ENCODE peak calls at places on chromosomes 1 and 21, in five cellular contexts. U, P, K, N and R are unnamed samples.

GRCh38 chr21:42056996-42057689 is 14.0 kb upstream of the UMODL1 start:
- DNase-seq in P (no peak), K (no peak), N (peak), U (no peak), R (no peak)

GRCh38 chr21:42212261-42212660 is 6.7 kb upstream of the ABCG1 start:
- DNase-seq in K (no peak), N (no peak), P (no peak), U (no peak), R (no peak)

GRCh38 chr1:235093013-235093618 is 35.5 kb downstream of the TOMM20 start:
- DNase-seq in U (peak), K (no peak), N (peak), P (no peak), R (no peak)

GRCh38 chr1:116318897-116319296 is 54.1 kb upstream of the ATP1A1 start:
- DNase-seq in U (no peak), N (no peak), K (no peak), P (no peak), R (no peak)

GRCh38 chr1:195763146-195763906 is 844.9 kb downstream of the KCNT2 start:
- DNase-seq in K (no peak), N (no peak), P (no peak), U (peak), R (no peak)

GRCh38 chr1:51253691-51254090 is 17.6 kb downstream of the RNF11 start:
- DNase-seq in K (no peak), P (no peak), U (no peak), N (no peak), R (no peak)

GRCh38 chr1:7526196-7526866 is 244.8 kb upstream of the VAMP3 start:
- DNase-seq in U (no peak), K (no peak), P (no peak), N (no peak), R (no peak)

GRCh38 chr1:231924183-231924582 is 297.6 kb downstream of the DISC1 start:
- DNase-seq in U (no peak), N (no peak), P (no peak), K (no peak), R (no peak)

GRCh38 chr1:229753764-229754553 is 127.9 kb downstream of the URB2 start:
- DNase-seq in P (peak), U (no peak), K (no peak), N (no peak), R (no peak)

GRCh38 chr1:2575801-2576663 is 10.5 kb upstream of the PRXL2B start:
- DNase-seq in P (no peak), U (peak), N (no peak), K (no peak), R (no peak)

GRCh38 chr21:36589352-36589971 is 109.5 kb upstream of the SIM2 start:
- DNase-seq in U (peak), K (no peak), P (peak), N (peak), R (no peak)

GRCh38 chr1:203914292-203914691 is 52.9 kb downstream of the SNRPE start:
- DNase-seq in P (no peak), N (no peak), K (no peak), U (no peak), R (no peak)

GRCh38 chr1:11653616-11654570 is at the start of gene FBXO2:
- DNase-seq in N (no peak), P (no peak), K (no peak), U (no peak), R (no peak)

DNA sequence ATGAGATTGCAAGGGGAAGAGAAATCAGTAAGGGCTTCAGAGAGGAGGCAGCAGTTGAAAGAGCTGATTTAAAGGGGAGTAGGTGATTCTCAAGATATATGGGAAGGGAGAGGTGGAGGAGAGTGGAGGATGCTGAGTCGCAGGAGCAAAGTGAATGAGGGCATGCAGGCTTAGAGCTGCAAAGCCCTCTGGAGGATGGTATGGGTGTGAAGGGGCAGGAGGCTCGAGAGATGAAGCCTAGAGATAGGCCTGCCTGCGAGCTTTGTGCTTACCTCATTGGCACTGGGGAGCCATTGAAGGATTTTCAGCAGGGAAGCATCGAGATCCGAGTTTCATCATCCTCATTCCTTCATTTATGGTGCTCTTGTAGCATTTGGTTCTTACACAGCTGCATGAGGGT is 15.8 kb upstream of the SH2D2A start:
- DNase-seq in N (no peak), K (no peak), U (no peak), P (no peak), R (no peak)
- TF ChIP-seq CTCF in N (peak), K (no peak), U (no peak), P (no peak), R (no peak)

GRCh38 chr1:15134285-15134684 is 19.3 kb upstream of the TMEM51 start:
- DNase-seq in U (no peak), K (no peak), P (no peak), N (no peak), R (no peak)

GRCh38 chr1:15141933-15142647 is 11.5 kb upstream of the TMEM51 start:
- DNase-seq in P (no peak), K (no peak), U (no peak), N (no peak), R (no peak)

GRCh38 chr1:15145327-15145726 is 8.2 kb upstream of the TMEM51 start:
- DNase-seq in P (no peak), N (no peak), U (no peak), K (no peak), R (no peak)

GRCh38 chr1:15137807-15138206 is 15.7 kb upstream of the TMEM51 start:
- DNase-seq in N (no peak), P (no peak), K (no peak), U (no peak), R (no peak)

DNA sequence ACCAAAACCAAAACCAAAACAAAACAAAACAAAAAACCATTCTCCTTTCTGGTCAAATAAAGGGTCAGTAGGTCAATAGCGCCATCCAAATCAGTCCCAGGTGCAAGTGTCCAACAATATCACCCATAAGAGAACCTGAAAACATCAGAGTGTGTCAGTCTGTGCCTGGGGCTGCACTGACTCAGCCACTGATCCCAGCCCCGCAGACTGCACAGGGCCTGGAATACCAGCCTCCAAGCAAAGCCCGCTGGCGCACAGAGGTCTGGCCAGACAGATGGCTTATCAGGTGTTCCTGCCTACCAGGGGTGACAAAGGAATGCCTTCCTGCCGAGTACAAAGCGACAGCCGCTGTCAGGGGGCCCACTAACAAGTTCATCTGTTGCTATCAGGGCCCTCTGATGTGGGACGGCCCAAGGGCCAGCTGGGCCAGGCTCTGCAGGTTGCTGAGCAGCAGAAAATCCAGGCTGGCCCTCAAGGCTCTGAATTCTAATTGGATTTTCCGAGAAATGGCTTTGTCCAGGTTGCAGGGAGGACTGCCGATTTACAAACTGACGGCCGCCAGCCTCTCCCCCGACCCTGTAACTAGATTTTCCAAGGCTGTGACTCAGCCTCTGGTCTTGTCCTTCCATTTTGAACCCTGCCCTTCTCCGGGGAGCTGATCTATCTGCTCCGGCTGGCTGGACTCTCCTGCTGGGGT is 13.7 kb upstream of the TMEM51 start:
- DNase-seq in K (no peak), N (no peak), P (no peak), U (no peak), R (no peak)
- TF ChIP-seq CTCF in K (no peak), N (no peak), P (no peak), U (no peak), R (no peak)

GRCh38 chr21:31479222-31479621 is 135.2 kb upstream of the TIAM1 start:
- DNase-seq in K (no peak), P (no peak), N (no peak), U (no peak), R (no peak)

GRCh38 chr21:31479714-31480113 is 135.7 kb upstream of the TIAM1 start:
- DNase-seq in U (no peak), K (no peak), N (no peak), P (no peak), R (no peak)

GRCh38 chr21:31473685-31474345 is 129.8 kb upstream of the TIAM1 start:
- DNase-seq in N (no peak), P (no peak), K (no peak), U (no peak), R (no peak)

GRCh38 chr21:31475223-31475622 is 131.2 kb upstream of the TIAM1 start:
- DNase-seq in N (no peak), K (no peak), P (no peak), U (no peak), R (no peak)

GRCh38 chr21:31476551-31477120 is 132.6 kb upstream of the TIAM1 start:
- DNase-seq in P (no peak), N (no peak), U (no peak), K (no peak), R (no peak)
- TF ChIP-seq CTCF in P (no peak), N (peak), U (no peak), K (no peak), R (no peak)

DNA sequence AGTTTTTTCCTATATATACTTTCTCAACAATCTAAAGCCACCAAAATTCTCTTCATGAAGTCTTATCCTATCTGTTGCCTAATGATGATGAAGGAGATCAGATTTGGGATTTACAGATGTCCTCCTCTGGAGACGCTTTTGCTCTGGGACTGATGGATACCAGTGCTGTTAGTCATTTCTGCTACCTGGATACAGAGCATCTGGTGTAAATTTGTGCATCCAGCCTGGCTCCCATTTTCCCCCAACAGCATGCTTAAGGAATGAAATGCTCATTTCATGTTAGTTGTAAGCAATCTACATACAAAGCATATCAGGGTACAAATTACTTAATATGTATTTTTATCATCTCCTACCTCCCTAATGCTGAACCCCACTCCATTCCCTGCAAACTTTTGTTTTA is 57.7 kb downstream of the HNRNPR start:
- DNase-seq in K (no peak), P (no peak), U (no peak), N (no peak), R (no peak)
- TF ChIP-seq CTCF in K (no peak), P (no peak), U (no peak), N (no peak), R (no peak)

DNA sequence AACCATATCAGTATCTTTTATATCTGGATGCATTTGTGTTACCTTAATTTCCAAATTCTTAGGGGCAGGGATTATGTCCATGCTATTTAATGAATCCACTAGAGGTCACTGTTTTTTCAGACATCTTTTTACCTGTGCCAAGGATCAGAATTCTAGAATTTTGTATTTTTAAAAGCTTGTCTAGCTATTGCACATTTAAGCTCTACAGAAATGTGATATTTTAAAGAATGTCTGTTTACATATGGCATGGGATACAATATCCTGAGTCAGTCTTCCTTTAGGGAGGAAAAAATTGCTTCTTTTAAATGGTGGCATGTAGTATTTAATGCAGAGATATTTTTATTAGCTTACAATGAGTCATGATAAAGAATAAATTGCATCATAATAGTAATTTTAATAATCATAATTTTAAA is 11.3 kb downstream of the RPAP2 start:
- DNase-seq in U (no peak), P (no peak), K (no peak), N (no peak), R (no peak)
- TF ChIP-seq CTCF in U (peak), P (peak), K (peak), N (peak), R (peak)